ENCODE peak calls at places on chromosomes 13 and 19, in four cellular contexts. One of them, this sample, is unnamed.

GRCh38 chr13:53048880-53049279 is 20.3 kb downstream of the OLFM4 start:
- DNase-seq in body of pancreas: no peak
- DNase-seq in cardiac muscle cell: no peak
- DNase-seq in thoracic aorta: no peak
- DNase-seq in this sample: no peak

GRCh38 chr19:52034051-52034728 is 6.0 kb upstream of the ZNF614 start:
- DNase-seq in body of pancreas: no peak
- DNase-seq in thoracic aorta: no peak
- DNase-seq in cardiac muscle cell: no peak
- DNase-seq in this sample: no peak

GRCh38 chr19:32203161-32203560 is 142.2 kb upstream of the ZNF507 start:
- DNase-seq in cardiac muscle cell: no peak
- DNase-seq in thoracic aorta: no peak
- DNase-seq in body of pancreas: no peak
- DNase-seq in this sample: no peak

GRCh38 chr19:2462635-2463421 is 6.1 kb upstream of the LMNB2 start:
- DNase-seq in body of pancreas: peak; percentile 90
- DNase-seq in cardiac muscle cell: peak; percentile 94
- DNase-seq in thoracic aorta: peak; percentile 38
- DNase-seq in this sample: peak; percentile 51

GRCh38 chr13:28327761-28328607 is 166.9 kb downstream of the FLT1 start:
- DNase-seq in thoracic aorta: no peak
- DNase-seq in cardiac muscle cell: no peak
- DNase-seq in body of pancreas: no peak
- DNase-seq in this sample: no peak

GRCh38 chr19:4197625-4198466 is 15.4 kb downstream of the ANKRD24 start:
- DNase-seq in cardiac muscle cell: peak; percentile 56
- DNase-seq in body of pancreas: no peak
- DNase-seq in thoracic aorta: no peak
- DNase-seq in this sample: no peak

GRCh38 chr19:42519108-42519507 is 9.2 kb downstream of the CEACAM1 start:
- DNase-seq in cardiac muscle cell: no peak
- DNase-seq in body of pancreas: no peak
- DNase-seq in thoracic aorta: no peak
- DNase-seq in this sample: no peak

GRCh38 chr13:92362717-92363116 is 863.9 kb upstream of the GPC6 start:
- DNase-seq in body of pancreas: peak; percentile 33
- DNase-seq in thoracic aorta: no peak
- DNase-seq in cardiac muscle cell: no peak
- DNase-seq in this sample: no peak

GRCh38 chr13:46469064-46469463 is 82.0 kb upstream of the RUBCNL start:
- DNase-seq in cardiac muscle cell: no peak
- DNase-seq in body of pancreas: no peak
- DNase-seq in thoracic aorta: no peak
- DNase-seq in this sample: no peak

GRCh38 chr13:24161010-24161775 is 673 bp downstream of the SPATA13 start:
- DNase-seq in cardiac muscle cell: peak; percentile 32
- DNase-seq in body of pancreas: peak; percentile 84
- DNase-seq in thoracic aorta: no peak
- DNase-seq in this sample: peak; percentile 24

GRCh38 chr19:10699650-10700335 is 1.4 kb upstream of the QTRT1 start:
- DNase-seq in cardiac muscle cell: peak; percentile 58
- DNase-seq in thoracic aorta: no peak
- DNase-seq in body of pancreas: peak; percentile 74
- DNase-seq in this sample: no peak

GRCh38 chr19:16830679-16831078 is 1.5 kb downstream of the SIN3B start:
- DNase-seq in cardiac muscle cell: no peak
- DNase-seq in body of pancreas: no peak
- DNase-seq in thoracic aorta: no peak
- DNase-seq in this sample: no peak

GRCh38 chr19:7004313-7004931 is 16.8 kb downstream of the MBD3L2B start:
- DNase-seq in thoracic aorta: no peak
- DNase-seq in cardiac muscle cell: peak; percentile 1
- DNase-seq in body of pancreas: no peak
- DNase-seq in this sample: no peak

GRCh38 chr19:33532859-33533455 is 11.4 kb upstream of the PEPD start:
- DNase-seq in thoracic aorta: no peak
- DNase-seq in body of pancreas: no peak
- DNase-seq in cardiac muscle cell: no peak
- DNase-seq in this sample: no peak

GRCh38 chr13:25752957-25753540 is 298.8 kb downstream of the SHISA2 start:
- DNase-seq in cardiac muscle cell: no peak
- DNase-seq in body of pancreas: peak; percentile 17
- DNase-seq in thoracic aorta: peak; percentile 25
- DNase-seq in this sample: no peak

GRCh38 chr19:1861599-1862031 is 1.8 kb downstream of the KLF16 start:
- DNase-seq in cardiac muscle cell: no peak
- DNase-seq in thoracic aorta: no peak
- DNase-seq in body of pancreas: no peak
- DNase-seq in this sample: no peak

GRCh38 chr19:49614096-49614857 is 23.3 kb downstream of the PRR12 start:
- DNase-seq in cardiac muscle cell: no peak
- DNase-seq in thoracic aorta: no peak
- DNase-seq in body of pancreas: no peak
- DNase-seq in this sample: no peak

DNA sequence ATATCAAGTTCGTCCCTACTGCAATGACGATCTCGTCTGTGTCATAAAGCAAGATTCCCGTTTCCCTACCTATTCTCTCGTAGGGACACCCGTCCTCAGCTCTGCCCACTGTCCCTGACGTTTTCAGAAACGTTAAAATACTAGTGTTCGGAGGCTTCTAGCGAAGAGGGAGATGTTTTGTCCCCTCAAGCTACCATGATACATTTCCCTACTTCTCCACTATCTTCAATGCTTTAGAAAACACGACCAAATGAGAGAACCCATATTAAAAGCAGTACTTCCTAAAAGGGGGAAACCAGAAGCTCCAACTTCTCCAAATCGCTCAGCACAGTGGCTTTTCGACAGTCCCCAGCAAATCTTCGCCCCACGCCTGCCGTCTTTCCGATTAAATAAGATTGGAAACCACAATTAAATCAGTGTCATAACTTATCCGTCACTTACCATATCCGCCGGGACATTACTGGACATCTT is 1.3 kb downstream of the UBL3 start:
- DNase-seq in cardiac muscle cell: peak; percentile 35
- DNase-seq in body of pancreas: peak; percentile 28
- DNase-seq in thoracic aorta: no peak
- DNase-seq in this sample: no peak
- H3K27ac ChIP-seq in cardiac muscle cell: peak overlapping the region; percentile 93
- H3K27ac ChIP-seq in body of pancreas: peak overlapping the region; percentile 97
- H3K27ac ChIP-seq in thoracic aorta: peak overlapping the region; percentile 99
- H3K27ac ChIP-seq in this sample: peak overlapping the region; percentile 96

GRCh38 chr13:98216135-98216565 is 39.1 kb upstream of the RNF113B start:
- DNase-seq in body of pancreas: peak; percentile 71
- DNase-seq in thoracic aorta: no peak
- DNase-seq in cardiac muscle cell: peak; percentile 62
- DNase-seq in this sample: peak; percentile 19
- H3K27ac ChIP-seq in body of pancreas: peak overlapping the region; percentile 21
- H3K27ac ChIP-seq in thoracic aorta: no peak overlapping the region
- H3K27ac ChIP-seq in cardiac muscle cell: peak overlapping the region; percentile 13
- H3K27ac ChIP-seq in this sample: no peak overlapping the region

GRCh38 chr13:111517641-111518010 is 197.2 kb downstream of the TEX29 start:
- DNase-seq in cardiac muscle cell: no peak
- DNase-seq in thoracic aorta: no peak
- DNase-seq in body of pancreas: no peak
- DNase-seq in this sample: no peak
- H3K27ac ChIP-seq in cardiac muscle cell: no peak overlapping the region
- H3K27ac ChIP-seq in thoracic aorta: no peak overlapping the region
- H3K27ac ChIP-seq in body of pancreas: no peak overlapping the region
- H3K27ac ChIP-seq in this sample: no peak overlapping the region

DNA sequence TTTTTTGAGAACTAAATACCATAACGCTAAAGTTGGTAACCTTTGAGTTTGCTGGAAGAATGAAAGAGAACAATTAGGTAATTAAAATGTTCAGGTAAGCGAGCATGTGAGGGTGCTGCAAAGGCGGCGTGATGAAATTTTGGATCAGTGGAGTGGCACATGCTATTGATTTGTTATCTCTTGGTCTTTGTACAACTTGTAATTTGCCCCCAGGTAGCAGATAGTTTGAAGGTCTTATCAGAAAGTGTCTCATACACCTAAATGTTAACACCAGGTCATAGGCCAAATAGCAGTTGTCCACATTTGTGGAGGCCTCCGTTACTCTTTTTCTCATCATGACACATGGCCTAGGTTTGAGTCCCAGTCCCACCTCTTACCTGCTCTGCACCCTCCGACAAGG is 14.9 kb downstream of the ARHGAP35 start:
- DNase-seq in cardiac muscle cell: no peak
- DNase-seq in body of pancreas: no peak
- DNase-seq in thoracic aorta: no peak
- DNase-seq in this sample: no peak
- H3K27ac ChIP-seq in cardiac muscle cell: peak overlapping the region; percentile 50
- H3K27ac ChIP-seq in body of pancreas: no peak overlapping the region
- H3K27ac ChIP-seq in thoracic aorta: no peak overlapping the region
- H3K27ac ChIP-seq in this sample: no peak overlapping the region

GRCh38 chr19:47587295-47587694 is 14.3 kb upstream of the ZNF541 start:
- DNase-seq in cardiac muscle cell: no peak
- DNase-seq in thoracic aorta: no peak
- DNase-seq in body of pancreas: no peak
- DNase-seq in this sample: no peak

GRCh38 chr19:47580397-47580796 is 7.4 kb upstream of the ZNF541 start:
- DNase-seq in thoracic aorta: no peak
- DNase-seq in cardiac muscle cell: no peak
- DNase-seq in body of pancreas: no peak
- DNase-seq in this sample: no peak

GRCh38 chr19:47582320-47582909 is 9.5 kb upstream of the ZNF541 start:
- DNase-seq in thoracic aorta: no peak
- DNase-seq in cardiac muscle cell: no peak
- DNase-seq in body of pancreas: no peak
- DNase-seq in this sample: no peak

DNA sequence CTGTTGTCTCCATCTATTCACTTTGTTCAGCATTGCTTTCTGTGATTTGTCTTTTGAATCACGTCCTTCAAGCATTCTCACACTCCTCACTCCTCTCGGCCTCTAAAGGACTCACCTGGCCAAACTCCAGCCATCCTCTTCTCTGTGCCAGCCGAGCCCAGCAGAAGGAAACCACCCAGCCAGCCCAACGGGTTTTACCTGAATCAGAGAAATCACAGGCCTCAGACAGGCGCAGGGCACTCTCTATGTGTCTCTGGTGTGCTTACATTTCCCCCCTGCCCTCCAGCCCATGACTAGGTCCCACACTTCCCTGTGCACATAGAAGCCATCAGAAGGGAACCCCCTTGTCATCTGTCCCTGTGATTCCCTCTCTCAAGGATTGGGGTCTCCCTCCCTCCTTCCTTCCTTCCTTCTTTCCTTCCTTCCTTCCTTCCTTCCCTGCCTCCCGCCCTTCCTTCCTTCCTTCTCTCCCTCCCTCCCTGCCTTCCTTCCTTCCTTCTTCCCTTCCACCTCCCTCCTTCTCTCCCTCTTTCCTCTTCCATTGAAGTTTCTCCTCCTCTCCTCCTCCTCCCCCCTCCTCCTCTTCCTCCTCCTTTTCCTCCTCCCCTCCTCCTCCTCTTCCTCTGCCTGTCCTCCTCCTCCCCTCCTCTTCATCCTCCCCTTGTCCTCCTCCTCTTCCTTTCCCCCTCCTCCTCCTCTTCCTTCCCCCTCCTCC is 8.8 kb upstream of the ZNF541 start:
- DNase-seq in body of pancreas: no peak
- DNase-seq in cardiac muscle cell: no peak
- DNase-seq in thoracic aorta: no peak
- DNase-seq in this sample: no peak
- H3K27ac ChIP-seq in body of pancreas: no peak overlapping the region
- H3K27ac ChIP-seq in cardiac muscle cell: no peak overlapping the region
- H3K27ac ChIP-seq in thoracic aorta: no peak overlapping the region
- H3K27ac ChIP-seq in this sample: no peak overlapping the region

GRCh38 chr19:40690050-40690698 is at the start of gene NUMBL:
- DNase-seq in thoracic aorta: no peak
- DNase-seq in body of pancreas: no peak
- DNase-seq in cardiac muscle cell: no peak
- DNase-seq in this sample: no peak

GRCh38 chr19:40690699-40691420 is 409 bp upstream of the NUMBL start:
- DNase-seq in cardiac muscle cell: peak; percentile 94
- DNase-seq in body of pancreas: peak; percentile 97
- DNase-seq in thoracic aorta: peak; percentile 89
- DNase-seq in this sample: peak; percentile 70

GRCh38 chr19:40688987-40689338 is 1.5 kb downstream of the NUMBL start:
- DNase-seq in cardiac muscle cell: no peak
- DNase-seq in thoracic aorta: no peak
- DNase-seq in body of pancreas: no peak
- DNase-seq in this sample: no peak

GRCh38 chr19:40688294-40688693 is 2.2 kb downstream of the NUMBL start:
- DNase-seq in body of pancreas: no peak
- DNase-seq in cardiac muscle cell: no peak
- DNase-seq in thoracic aorta: no peak
- DNase-seq in this sample: no peak

GRCh38 chr19:40689339-40690049 is 957 bp downstream of the NUMBL start:
- DNase-seq in body of pancreas: no peak
- DNase-seq in thoracic aorta: no peak
- DNase-seq in cardiac muscle cell: no peak
- DNase-seq in this sample: no peak
- H3K27ac ChIP-seq in body of pancreas: no peak overlapping the region
- H3K27ac ChIP-seq in thoracic aorta: peak overlapping the region; percentile 81
- H3K27ac ChIP-seq in cardiac muscle cell: no peak overlapping the region
- H3K27ac ChIP-seq in this sample: peak overlapping the region; percentile 42

GRCh38 chr19:29978139-29978538 is 36.1 kb downstream of the URI1 start:
- DNase-seq in thoracic aorta: no peak
- DNase-seq in body of pancreas: no peak
- DNase-seq in cardiac muscle cell: no peak
- DNase-seq in this sample: no peak
- H3K27ac ChIP-seq in thoracic aorta: no peak overlapping the region
- H3K27ac ChIP-seq in body of pancreas: no peak overlapping the region
- H3K27ac ChIP-seq in cardiac muscle cell: no peak overlapping the region
- H3K27ac ChIP-seq in this sample: no peak overlapping the region

DNA sequence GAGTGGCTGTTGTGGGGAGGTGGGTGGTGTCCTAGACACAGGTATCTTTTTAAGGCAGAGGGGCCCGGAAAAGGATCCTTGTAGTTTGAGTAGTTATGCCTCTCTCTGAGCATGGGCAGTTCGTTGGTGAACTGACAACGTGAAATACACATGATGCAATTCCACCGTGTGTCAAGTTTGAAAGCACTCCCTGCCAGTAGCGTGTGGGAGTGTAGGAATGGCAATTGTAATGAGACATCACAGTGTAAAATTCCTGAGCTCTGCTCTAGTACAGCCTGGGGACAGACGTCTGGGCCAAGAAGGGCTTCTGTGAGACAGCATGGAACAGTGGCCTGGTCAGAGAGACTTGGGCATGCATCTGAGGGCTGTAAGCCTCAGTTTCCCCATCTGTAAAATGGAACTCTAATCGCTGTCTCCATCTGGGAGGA is 10.4 kb upstream of the ASF1B start:
- DNase-seq in thoracic aorta: no peak
- DNase-seq in body of pancreas: no peak
- DNase-seq in cardiac muscle cell: no peak
- DNase-seq in this sample: no peak
- H3K27ac ChIP-seq in thoracic aorta: no peak overlapping the region
- H3K27ac ChIP-seq in body of pancreas: no peak overlapping the region
- H3K27ac ChIP-seq in cardiac muscle cell: no peak overlapping the region
- H3K27ac ChIP-seq in this sample: no peak overlapping the region